ENCODE peak calls at places on chromosome 11, in five cellular contexts. O, A, S, X and R are unnamed samples.
A peak's percentile ranks its signal among the peaks of the same experiment; 100 is the strongest.

GRCh38 chr11:113685650-113686349 is 20.3 kb downstream of the TMPRSS5 start:
- DNase-seq in O (no peak), X (no peak), A (no peak), S (no peak), R (no peak)

GRCh38 chr11:67082071-67082791 is 25.6 kb downstream of the RHOD start:
- DNase-seq in X (no peak), A (no peak), O (peak; percentile 55), S (no peak), R (peak; percentile 30)

GRCh38 chr11:11400635-11401232 is 47.7 kb upstream of the CSNK2A3 start:
- DNase-seq in O (no peak), S (no peak), X (peak; percentile 12), A (peak; percentile 12), R (no peak)

GRCh38 chr11:46347637-46348311 is 511 bp downstream of the DGKZ start:
- DNase-seq in A (no peak), O (peak; percentile 63), S (no peak), X (no peak), R (no peak)

GRCh38 chr11:64810891-64811272 is 531 bp upstream of the MEN1 start:
- DNase-seq in A (no peak), O (no peak), X (peak; percentile 77), S (no peak), R (no peak)

GRCh38 chr11:83972536-83972935 is 686.4 kb upstream of the CCDC90B start:
- DNase-seq in S (no peak), A (no peak), X (no peak), O (no peak), R (no peak)

GRCh38 chr11:126404367-126404766 is 48.9 kb downstream of the ST3GAL4 start:
- DNase-seq in X (no peak), O (no peak), S (no peak), A (no peak), R (no peak)

GRCh38 chr11:119709638-119710346 is 19.2 kb downstream of the NECTIN1 start:
- DNase-seq in S (no peak), A (no peak), O (peak; percentile 92), X (no peak), R (no peak)

GRCh38 chr11:34457607-34458006 is 18.9 kb downstream of the CAT start:
- DNase-seq in A (no peak), S (no peak), O (no peak), X (no peak), R (no peak)

GRCh38 chr11:2821891-2822290 is 63.7 kb downstream of the CDKN1C start:
- DNase-seq in X (no peak), A (no peak), O (no peak), S (no peak), R (no peak)

GRCh38 chr11:59145534-59145933 is 2.9 kb downstream of the FAM111A start:
- DNase-seq in X (no peak), A (no peak), O (no peak), S (no peak), R (no peak)
- H3K4me3 ChIP-seq in X (no peak overlapping the region), A (peak overlapping the region; percentile 79), O (peak overlapping the region; percentile 49), S (peak overlapping the region; percentile 37), R (no peak overlapping the region)

GRCh38 chr11:504053-504993 is 2.7 kb downstream of the RNH1 start:
- DNase-seq in O (no peak), A (no peak), S (no peak), X (no peak), R (peak; percentile 65)
- H3K79me2 ChIP-seq in O (peaks cover 61% of the 10 kb centered on the region), A (peaks cover 45% of the 10 kb centered on the region), S (peaks cover 14% of the 10 kb centered on the region), X (peaks cover 28% of the 10 kb centered on the region), R (peaks cover 20% of the 10 kb centered on the region)

GRCh38 chr11:44623321-44623715 is 57.9 kb downstream of the CD82 start:
- DNase-seq in A (no peak), O (no peak), X (no peak), S (no peak), R (peak; percentile 77)
- TF ChIP-seq MAX in A (no peak), O (no peak), X (no peak), S (no peak), R (no peak)

DNA sequence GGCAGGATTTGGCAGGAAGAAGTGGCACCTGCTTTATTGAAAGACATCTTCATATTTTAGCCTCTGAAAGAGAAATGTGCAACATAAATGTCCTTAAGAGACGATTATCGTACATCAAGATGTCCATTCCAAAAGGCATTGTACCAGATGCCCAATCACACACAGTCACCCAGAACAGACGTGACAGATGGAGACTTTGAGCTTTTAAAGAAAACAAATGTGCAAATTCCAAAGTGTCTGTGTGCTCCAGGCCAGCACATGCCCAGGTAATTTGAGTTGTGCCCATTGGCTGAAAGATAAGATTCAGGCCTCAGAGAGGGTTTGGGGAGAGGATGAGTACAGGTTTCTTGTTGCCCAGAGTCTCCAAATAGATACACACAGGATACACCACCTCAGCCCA is 155.6 kb downstream of the RRAS2 start:
- DNase-seq in A (no peak), S (no peak), X (no peak), O (no peak), R (no peak)
- H3K4me3 ChIP-seq in A (no peak overlapping the region), S (no peak overlapping the region), X (no peak overlapping the region), O (no peak overlapping the region), R (no peak overlapping the region)

DNA sequence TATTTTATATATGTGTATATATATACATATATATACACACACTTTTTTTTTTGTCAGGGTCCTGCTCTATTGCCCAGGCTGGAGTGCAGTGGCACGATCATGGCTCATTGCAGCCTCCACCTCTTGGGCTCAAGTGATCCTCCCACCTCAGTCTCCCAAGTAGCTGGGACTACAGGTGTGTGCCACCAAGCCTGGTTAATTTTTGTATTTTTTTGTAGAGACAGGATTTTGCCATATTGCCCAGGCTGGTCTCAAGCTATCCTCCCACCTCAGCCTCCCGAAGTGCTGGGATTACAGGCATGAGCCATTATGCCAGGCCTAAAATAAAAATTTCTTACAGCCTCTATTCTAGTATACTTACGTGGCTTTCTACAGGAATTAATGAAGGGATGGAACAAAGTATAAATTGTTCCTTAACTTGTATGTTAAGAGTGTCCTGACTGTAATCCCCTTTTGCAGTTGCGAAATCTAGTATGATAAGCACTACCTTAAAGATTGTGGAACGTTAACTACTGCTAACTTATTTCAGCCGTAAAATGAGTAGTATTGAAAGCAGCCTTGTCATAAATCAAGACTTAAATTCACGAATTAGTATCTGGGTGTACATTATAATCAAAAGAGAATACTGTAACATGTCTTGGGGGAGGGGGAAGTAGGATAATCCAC is 2.1 kb downstream of the TRAF6 start:
- DNase-seq in O (no peak), A (no peak), X (no peak), S (no peak), R (no peak)
- H3K79me2 ChIP-seq in O (peaks cover 61% of the 10 kb centered on the region), A (peaks cover 35% of the 10 kb centered on the region), X (peaks cover 14% of the 10 kb centered on the region), S (peaks cover 6% of the 10 kb centered on the region), R (peaks cover 51% of the 10 kb centered on the region)